ENCODE peak calls at places on chromosomes 1 and 21, in four cellular contexts. M is IMR-90, R is H9, H is H1. Q is an unnamed sample.

GRCh38 chr1:40712405-40712944 is 21.0 kb downstream of the NFYC start:
- DNase-seq in M (no peak), R (no peak), H (no peak), Q (no peak)

GRCh38 chr1:221429262-221429661 is 312.6 kb downstream of the DUSP10 start:
- DNase-seq in M (peak; percentile 63), R (no peak), H (no peak), Q (no peak)

GRCh38 chr1:2354511-2355407 is 36.6 kb downstream of the MORN1 start:
- DNase-seq in H (no peak), R (no peak), M (no peak), Q (no peak)

GRCh38 chr1:168903237-168903830 is 174.3 kb upstream of the DPT start:
- DNase-seq in H (no peak), R (no peak), M (no peak), Q (no peak)

GRCh38 chr1:175536369-175536768 is 207.0 kb downstream of the TNR start:
- DNase-seq in M (no peak), H (no peak), R (no peak), Q (no peak)

GRCh38 chr1:44672254-44672955 is 1.9 kb downstream of the TMEM53 start:
- DNase-seq in H (peak; percentile 34), R (peak; percentile 73), M (peak; percentile 44), Q (peak; percentile 89)

GRCh38 chr1:19909971-19910370 is 13.4 kb downstream of the PLA2G2E start:
- DNase-seq in M (no peak), R (no peak), H (no peak), Q (no peak)

GRCh38 chr1:66207484-66207883 is 326.5 kb upstream of the SGIP1 start:
- DNase-seq in H (no peak), R (no peak), M (peak; percentile 73), Q (no peak)

GRCh38 chr1:245043617-245043952 is 111.2 kb upstream of the KIF26B start:
- DNase-seq in H (no peak), M (no peak), R (no peak), Q (no peak)

GRCh38 chr1:186865253-186865652 is 36.5 kb downstream of the PLA2G4A start:
- DNase-seq in H (no peak), M (no peak), R (no peak), Q (no peak)

GRCh38 chr1:162670928-162671663 is 38.8 kb downstream of the DDR2 start:
- DNase-seq in H (no peak), M (peak; percentile 77), R (no peak), Q (no peak)

GRCh38 chr1:162003825-162004205 is 19.9 kb downstream of the OLFML2B start:
- DNase-seq in M (peak; percentile 83), R (no peak), H (no peak), Q (no peak)

GRCh38 chr21:21101911-21102310 is 103.7 kb downstream of the NCAM2 start:
- DNase-seq in H (no peak), R (peak; percentile 46), M (peak; percentile 85), Q (peak; percentile 79)

GRCh38 chr1:2193514-2194251 is 889 bp downstream of the FAAP20 start:
- DNase-seq in R (no peak), M (no peak), H (no peak), Q (no peak)

GRCh38 chr1:71015745-71016144 is 31.9 kb downstream of the PTGER3 start:
- DNase-seq in M (no peak), H (no peak), R (no peak), Q (no peak)

GRCh38 chr1:1307261-1307907 is 346 bp downstream of the ACAP3 start:
- DNase-seq in H (no peak), M (no peak), R (no peak), Q (no peak)

GRCh38 chr21:32626633-32627196 is 14.5 kb upstream of the CFAP298 start:
- DNase-seq in R (no peak), H (no peak), M (peak; percentile 82), Q (no peak)

GRCh38 chr1:15282810-15283474 is 35.9 kb downstream of the FHAD1 start:
- DNase-seq in H (no peak), M (no peak), R (no peak), Q (peak; percentile 46)

GRCh38 chr1:26164036-26164927 is 4.5 kb downstream of the C1orf232 start:
- DNase-seq in M (no peak), R (peak; percentile 85), H (no peak), Q (peak; percentile 80)

GRCh38 chr1:224763126-224763764 is 147.1 kb downstream of the CNIH3 start:
- DNase-seq in R (no peak), H (no peak), M (no peak), Q (no peak)

GRCh38 chr21:45630066-45630694 is 13.3 kb upstream of the PCBP3 start:
- DNase-seq in R (peak; percentile 19), H (no peak), M (no peak), Q (no peak)

GRCh38 chr1:235597867-235598553 is 51.6 kb downstream of the GNG4 start:
- DNase-seq in R (no peak), M (peak; percentile 62), H (no peak), Q (peak; percentile 77)

GRCh38 chr1:203666621-203667020 is 40.0 kb downstream of the ATP2B4 start:
- DNase-seq in M (no peak), H (no peak), R (no peak), Q (no peak)

GRCh38 chr1:85623061-85623471 is 42.5 kb downstream of the CCN1 start:
- DNase-seq in H (no peak), M (peak; percentile 98), R (no peak), Q (no peak)

GRCh38 chr21:14678987-14679574 is 133.0 kb upstream of the SAMSN1 start:
- DNase-seq in M (no peak), R (no peak), H (no peak), Q (no peak)

GRCh38 chr1:5099018-5099417 is 444.6 kb downstream of the AJAP1 start:
- DNase-seq in M (no peak), H (no peak), R (no peak), Q (no peak)

GRCh38 chr1:198234511-198235251 is 77.9 kb downstream of the NEK7 start:
- DNase-seq in M (peak; percentile 70), H (no peak), R (no peak), Q (peak; percentile 83)

GRCh38 chr21:31446206-31446900 is 102.3 kb upstream of the TIAM1 start:
- DNase-seq in H (no peak), M (no peak), R (no peak), Q (no peak)

DNA sequence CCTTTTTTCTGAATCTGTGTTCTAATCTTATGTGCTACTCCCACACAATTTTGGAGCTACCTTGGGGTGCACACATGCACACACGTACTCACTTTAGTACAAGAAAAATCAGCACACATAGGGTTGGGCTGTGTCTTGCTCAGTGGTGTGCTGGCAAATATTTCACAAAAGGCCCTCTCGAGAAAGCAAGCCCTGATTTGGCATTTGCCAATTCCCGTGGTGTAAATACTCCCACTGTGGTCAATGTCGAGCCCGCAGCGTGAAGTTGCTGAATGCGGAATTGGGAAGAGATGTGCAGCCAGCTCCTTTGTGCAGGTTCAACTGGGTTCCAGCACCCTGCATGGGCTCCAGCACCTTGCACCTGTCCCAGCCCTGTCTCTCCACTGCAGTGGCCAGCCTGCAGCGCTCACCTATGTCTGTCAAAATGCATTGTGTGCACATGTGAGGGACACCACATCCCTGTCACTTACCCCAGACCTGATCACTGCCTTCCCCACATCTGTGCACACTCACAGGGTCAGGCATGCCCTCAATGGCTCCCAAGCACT is 78.4 kb upstream of the WNT4 start:
- DNase-seq in R (no peak), H (no peak), M (no peak), Q (no peak)
- H4K5ac ChIP-seq in R (no peak overlapping the region), H (peak overlapping the region; percentile 1), M (no peak overlapping the region), Q (no peak overlapping the region)

GRCh38 chr1:233065655-233066054 is 115.2 kb downstream of the NTPCR start:
- DNase-seq in H (no peak), M (no peak), R (no peak), Q (peak; percentile 53)

GRCh38 chr1:233066087-233066486 is 115.7 kb downstream of the NTPCR start:
- DNase-seq in R (no peak), H (no peak), M (no peak), Q (peak; percentile 28)

GRCh38 chr1:233063462-233063861 is 113.1 kb downstream of the NTPCR start:
- DNase-seq in M (no peak), R (no peak), H (no peak), Q (no peak)

GRCh38 chr1:233061265-233061664 is 110.9 kb downstream of the NTPCR start:
- DNase-seq in H (no peak), M (no peak), R (no peak), Q (no peak)

GRCh38 chr1:233064988-233065387 is 114.6 kb downstream of the NTPCR start:
- DNase-seq in M (peak; percentile 84), H (no peak), R (no peak), Q (no peak)
- H4K5ac ChIP-seq in M (no peak overlapping the region), H (no peak overlapping the region), R (no peak overlapping the region), Q (no peak overlapping the region)

DNA sequence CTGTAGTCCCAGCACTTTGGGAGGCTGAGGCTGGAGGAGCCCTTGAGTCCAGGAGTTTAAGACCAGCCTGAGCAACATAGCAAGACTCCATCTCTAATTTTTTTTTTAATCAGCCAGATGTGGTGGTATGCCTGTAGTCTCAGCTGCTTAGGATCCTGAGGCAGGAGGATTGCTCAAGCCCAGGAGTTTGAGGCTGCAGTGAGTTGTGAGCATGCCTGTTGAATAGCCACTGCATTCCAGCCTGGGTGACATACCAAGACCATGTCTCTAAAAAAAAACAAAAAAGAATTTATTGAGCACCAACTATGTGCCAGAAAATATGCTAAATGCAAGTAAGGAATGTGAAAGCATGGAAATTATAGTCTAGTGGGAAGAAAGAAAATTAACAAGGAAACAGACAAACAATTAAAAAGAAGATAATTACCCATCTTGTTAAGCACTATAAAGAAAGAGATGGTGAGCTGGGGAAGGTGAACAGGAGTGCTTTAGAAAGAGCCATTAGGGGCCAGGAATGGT is 104.0 kb upstream of the ZNF678 start:
- DNase-seq in R (no peak), H (no peak), M (no peak), Q (peak; percentile 25)
- H4K5ac ChIP-seq in R (no peak overlapping the region), H (no peak overlapping the region), M (no peak overlapping the region), Q (no peak overlapping the region)

DNA sequence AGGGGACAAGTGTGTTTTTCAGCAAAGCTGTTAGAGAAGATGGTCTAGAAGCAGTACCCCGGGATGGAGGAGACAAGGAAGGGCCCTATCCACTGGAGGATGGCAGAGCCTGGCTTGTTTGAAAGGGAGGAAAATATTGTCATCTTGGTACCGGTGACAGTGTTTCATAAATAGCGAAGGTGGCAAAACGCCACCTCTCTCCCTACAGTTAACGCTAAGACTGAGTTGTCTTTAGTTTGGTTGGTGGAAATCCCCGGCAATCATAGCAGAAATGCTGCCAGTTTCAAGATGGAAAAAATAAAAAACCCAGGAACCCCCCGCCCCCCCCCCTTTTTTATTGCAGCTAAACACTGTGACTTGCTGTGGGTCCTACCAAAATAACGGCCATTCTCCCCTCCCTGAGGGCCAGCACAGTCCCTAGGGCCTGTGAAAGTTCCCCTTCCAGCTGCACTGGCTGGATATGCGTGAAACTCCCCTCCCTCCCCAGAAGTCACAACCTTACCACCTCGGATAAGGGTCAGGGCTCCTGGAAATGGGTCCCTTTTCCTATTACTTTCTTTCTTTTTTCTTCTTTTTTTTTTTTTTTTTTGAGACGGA is 3.7 kb downstream of the PIK3CD start:
- DNase-seq in M (no peak), R (no peak), H (no peak), Q (no peak)
- H4K5ac ChIP-seq in M (no peak overlapping the region), R (no peak overlapping the region), H (no peak overlapping the region), Q (no peak overlapping the region)

DNA sequence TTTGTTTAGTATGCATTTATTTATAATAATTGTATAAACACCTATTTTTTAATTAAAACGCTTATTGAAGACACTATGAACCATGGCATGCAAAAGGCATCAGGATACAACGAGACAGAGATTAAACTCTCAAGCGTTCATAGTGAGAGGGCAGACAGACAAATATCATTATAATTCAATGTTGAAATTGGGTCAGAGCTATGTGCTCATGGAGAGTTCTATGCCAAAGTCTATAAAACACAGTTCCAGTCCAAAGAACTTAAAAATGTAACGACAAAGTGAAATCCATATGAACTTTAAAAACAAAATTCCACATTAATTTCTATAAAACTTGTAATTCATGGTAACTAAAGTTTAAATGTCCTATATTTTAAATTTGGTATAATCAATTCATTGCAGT is 724.0 kb downstream of the LTN1 start:
- DNase-seq in M (no peak), H (no peak), R (no peak), Q (no peak)
- H4K5ac ChIP-seq in M (no peak overlapping the region), H (no peak overlapping the region), R (no peak overlapping the region), Q (no peak overlapping the region)

Q was measured in mesendoderm.